ENCODE peak calls at places on chromosomes 12 and 14, in ten cellular contexts. E is MCF 10A, S is WTC11, X is astrocyte, J is nephron progenitor cell, Q is foreskin fibroblast, O is choroid plexus epithelial cell, N is GM13976, Y is GM20000, I is endothelial cell. T is an unnamed sample.

GRCh38 chr14:100588671-100589070 is 1.5 kb upstream of the BEGAIN start:
- DNase-seq in I (no peak), Y (no peak), S (peak; percentile 12), N (no peak), X (no peak), Q (no peak), E (no peak), O (no peak), J (peak; percentile 3), T (no peak)

GRCh38 chr12:123075591-123076171 is 75.2 kb downstream of the PITPNM2 start:
- DNase-seq in S (peak; percentile 71), Q (no peak), X (peak; percentile 46), N (peak; percentile 74), J (peak; percentile 61), E (no peak), Y (peak; percentile 73), I (no peak), O (peak; percentile 27), T (peak; percentile 18)

GRCh38 chr14:57560681-57561080 is 67.0 kb upstream of the CCDC198 start:
- DNase-seq in J (no peak), E (no peak), X (no peak), N (no peak), Y (peak; percentile 7), O (no peak), I (no peak), S (no peak), Q (no peak), T (no peak)

GRCh38 chr12:77477907-77478533 is 352.7 kb upstream of the NAV3 start:
- DNase-seq in J (no peak), O (no peak), S (no peak), N (no peak), Y (no peak), X (no peak), I (no peak), Q (no peak), E (no peak), T (no peak)

GRCh38 chr14:100712490-100712889 is 14.2 kb upstream of the DLK1 start:
- DNase-seq in Y (no peak), O (no peak), J (no peak), X (no peak), N (no peak), Q (no peak), S (no peak), I (no peak), E (peak; percentile 85), T (no peak)

GRCh38 chr12:27549231-27549800 is 25.3 kb downstream of the PPFIBP1 start:
- DNase-seq in N (no peak), S (no peak), O (peak; percentile 87), X (peak; percentile 85), I (no peak), Y (no peak), Q (peak; percentile 82), J (no peak), E (peak; percentile 88), T (no peak)

GRCh38 chr12:72236071-72236705 is 36.0 kb upstream of the TRHDE start:
- DNase-seq in S (no peak), Y (no peak), O (peak; percentile 22), E (no peak), X (peak; percentile 40), J (no peak), N (no peak), I (no peak), Q (peak; percentile 36), T (no peak)

GRCh38 chr12:119602695-119603094 is 9.1 kb downstream of the TMEM233 start:
- DNase-seq in J (no peak), O (no peak), X (no peak), I (no peak), N (no peak), E (no peak), Q (no peak), S (no peak), Y (no peak), T (no peak)

GRCh38 chr12:108645686-108646596 is 12.2 kb upstream of the SELPLG start:
- DNase-seq in Q (no peak), N (no peak), I (no peak), Y (no peak), X (no peak), E (no peak), O (no peak), S (no peak), J (no peak), T (no peak)

GRCh38 chr12:131832393-131833231 is 4.4 kb downstream of the MMP17 start:
- DNase-seq in N (no peak), Q (peak; percentile 78), O (peak; percentile 50), E (peak; percentile 53), Y (no peak), I (no peak), X (no peak), J (no peak), S (no peak), T (no peak)

GRCh38 chr12:131831021-131831571 is 2.9 kb downstream of the MMP17 start:
- DNase-seq in J (peak; percentile 31), S (peak; percentile 38), Q (peak; percentile 28), O (no peak), Y (no peak), N (no peak), E (peak; percentile 33), I (no peak), X (no peak), T (no peak)

GRCh38 chr12:131830335-131831020 is 2.3 kb downstream of the MMP17 start:
- DNase-seq in Y (peak; percentile 84), J (peak; percentile 79), N (peak; percentile 80), I (peak; percentile 83), X (peak; percentile 64), E (peak; percentile 80), S (peak; percentile 67), O (peak; percentile 88), Q (peak; percentile 91), T (peak; percentile 76)

GRCh38 chr12:131833288-131833895 is 5.2 kb downstream of the MMP17 start:
- DNase-seq in O (no peak), E (no peak), Q (no peak), J (no peak), I (no peak), Y (no peak), S (no peak), N (no peak), X (no peak), T (no peak)

GRCh38 chr12:131831635-131832041 is 3.4 kb downstream of the MMP17 start:
- DNase-seq in O (peak; percentile 45), E (peak; percentile 54), Q (peak; percentile 93), I (no peak), N (no peak), Y (no peak), X (peak; percentile 55), S (no peak), J (no peak), T (no peak)
- TF ChIP-seq CTCF in O (no peak), E (no peak), Q (no peak), I (no peak), N (no peak), Y (no peak), X (no peak), S (no peak), J (no peak), T (no peak)

GRCh38 chr12:44961887-44962286 is 85.8 kb upstream of the NELL2 start:
- DNase-seq in E (no peak), O (no peak), S (no peak), X (no peak), Y (no peak), J (no peak), Q (no peak), N (no peak), I (no peak), T (no peak)

GRCh38 chr12:44960423-44960822 is 84.3 kb upstream of the NELL2 start:
- DNase-seq in Y (no peak), O (no peak), Q (no peak), I (no peak), S (peak; percentile 17), J (no peak), E (no peak), X (no peak), N (no peak), T (no peak)

GRCh38 chr12:44960856-44961255 is 84.7 kb upstream of the NELL2 start:
- DNase-seq in J (no peak), X (no peak), O (no peak), Q (no peak), Y (no peak), I (peak; percentile 15), E (peak; percentile 9), N (no peak), S (peak; percentile 64), T (no peak)
- TF ChIP-seq CTCF in J (no peak), X (no peak), O (no peak), Q (no peak), Y (no peak), I (peak; percentile 31), E (no peak), N (no peak), S (no peak), T (no peak)

GRCh38 chr14:43540948-43541347 is 966.1 kb downstream of the FSCB start:
- DNase-seq in Q (no peak), J (peak; percentile 14), O (no peak), E (no peak), N (no peak), I (peak; percentile 50), X (no peak), S (peak; percentile 77), Y (no peak), T (no peak)
- TF ChIP-seq CTCF in Q (no peak), J (peak; percentile 24), O (no peak), E (no peak), N (no peak), I (no peak), X (no peak), S (peak; percentile 39), Y (no peak), T (peak; percentile 21)

GRCh38 chr12:100669922-100670321 is 96.4 kb downstream of the GAS2L3 start:
- DNase-seq in J (no peak), S (no peak), X (no peak), Q (no peak), Y (no peak), I (no peak), O (no peak), E (no peak), N (no peak), T (no peak)

GRCh38 chr12:100671396-100672074 is 98.1 kb downstream of the GAS2L3 start:
- DNase-seq in I (no peak), Q (no peak), S (no peak), N (no peak), X (no peak), Y (no peak), O (no peak), J (no peak), E (no peak), T (no peak)

GRCh38 chr12:100668939-100669536 is 95.6 kb downstream of the GAS2L3 start:
- DNase-seq in J (peak; percentile 87), O (peak; percentile 80), E (peak; percentile 83), Q (peak; percentile 43), S (peak; percentile 91), X (peak; percentile 27), Y (peak; percentile 65), N (peak; percentile 74), I (peak; percentile 89), T (peak; percentile 80)

GRCh38 chr12:100674009-100674888 is 100.8 kb downstream of the GAS2L3 start:
- DNase-seq in S (no peak), E (no peak), I (no peak), N (no peak), Q (no peak), J (no peak), O (no peak), X (no peak), Y (no peak), T (no peak)

DNA sequence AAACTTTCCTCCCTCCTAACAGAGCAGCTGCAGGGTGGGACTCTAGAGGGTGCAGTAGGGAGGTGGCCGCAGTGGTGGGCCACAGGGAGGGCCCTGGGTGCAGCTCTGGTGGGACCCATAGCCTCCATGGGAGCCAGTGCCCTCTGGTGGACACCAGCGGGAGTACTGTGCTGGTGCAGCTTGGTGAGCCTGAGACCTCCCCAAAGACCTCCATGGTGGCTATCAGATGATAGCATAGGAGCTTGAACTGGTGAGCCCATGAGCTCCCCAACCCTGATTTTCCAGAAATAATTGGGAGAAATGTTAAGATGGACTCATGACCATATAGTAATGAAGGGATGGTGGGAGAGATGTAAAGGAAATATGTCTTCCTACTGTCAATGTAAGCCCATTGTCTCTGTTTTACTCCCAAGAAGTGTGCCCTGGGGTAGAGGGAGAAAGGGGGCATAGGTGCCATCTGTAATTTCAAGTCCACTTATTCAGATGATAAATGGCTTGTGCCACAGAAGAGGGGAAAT is 98.7 kb downstream of the GAS2L3 start:
- DNase-seq in S (peak; percentile 85), J (peak; percentile 54), Q (no peak), Y (peak; percentile 47), O (peak; percentile 22), I (peak; percentile 45), X (no peak), N (peak; percentile 46), E (peak; percentile 23), T (peak; percentile 22)
- TF ChIP-seq CTCF in S (peak; percentile 79), J (peak; percentile 47), Q (peak; percentile 47), Y (peak; percentile 71), O (peak; percentile 75), I (peak; percentile 59), X (peak; percentile 37), N (peak; percentile 68), E (peak; percentile 55), T (peak; percentile 52)